ENCODE peak calls at places on chromosomes 1 and 21, in seven cellular contexts. Q, J, E, D, I, R and T are unnamed samples.

GRCh38 chr1:31335007-31335406 is 37.9 kb downstream of the FABP3 start:
- DNase-seq in E (peak), J (peak), R (peak), D (no peak), Q (peak), I (peak), T (peak)

GRCh38 chr1:180966310-180966709 is 53.6 kb downstream of the KIAA1614 start:
- DNase-seq in D (no peak), I (no peak), J (no peak), Q (no peak), R (no peak), E (no peak), T (no peak)

GRCh38 chr1:182113879-182114626 is 52.5 kb upstream of the ZNF648 start:
- DNase-seq in Q (no peak), E (no peak), D (peak), R (no peak), I (no peak), J (peak), T (no peak)

GRCh38 chr1:29322861-29323585 is 86.7 kb downstream of the PTPRU start:
- DNase-seq in E (no peak), Q (no peak), I (no peak), J (no peak), R (no peak), D (no peak), T (no peak)

GRCh38 chr1:229024528-229025119 is 246.3 kb upstream of the RAB4A start:
- DNase-seq in D (no peak), J (peak), R (no peak), Q (peak), I (peak), E (no peak), T (no peak)

GRCh38 chr1:201877877-201878339 is 10.8 kb upstream of the SHISA4 start:
- DNase-seq in E (no peak), D (peak), Q (peak), I (peak), J (peak), R (peak), T (peak)

GRCh38 chr21:37670883-37671282 is 245.4 kb downstream of the KCNJ6 start:
- DNase-seq in R (no peak), I (no peak), D (no peak), E (no peak), J (peak), Q (no peak), T (no peak)

GRCh38 chr21:38229260-38229877 is 27.4 kb upstream of the KCNJ15 start:
- DNase-seq in E (no peak), Q (no peak), I (peak), R (no peak), J (no peak), D (peak), T (no peak)

GRCh38 chr1:108646661-108647269 is 14.1 kb downstream of the HENMT1 start:
- DNase-seq in I (peak), D (no peak), E (no peak), R (no peak), J (peak), Q (no peak), T (no peak)

GRCh38 chr1:28232558-28233263 is at the start of gene DNAJC8:
- DNase-seq in E (no peak), I (peak), J (peak), D (peak), R (peak), Q (peak), T (peak)

GRCh38 chr1:99749948-99750347 is 16.5 kb downstream of the FRRS1 start:
- DNase-seq in Q (no peak), R (no peak), I (no peak), E (peak), D (no peak), J (no peak), T (no peak)

GRCh38 chr1:154772611-154773515 is 97.2 kb downstream of the KCNN3 start:
- DNase-seq in Q (no peak), D (peak), J (no peak), E (no peak), I (no peak), R (no peak), T (no peak)

DNA sequence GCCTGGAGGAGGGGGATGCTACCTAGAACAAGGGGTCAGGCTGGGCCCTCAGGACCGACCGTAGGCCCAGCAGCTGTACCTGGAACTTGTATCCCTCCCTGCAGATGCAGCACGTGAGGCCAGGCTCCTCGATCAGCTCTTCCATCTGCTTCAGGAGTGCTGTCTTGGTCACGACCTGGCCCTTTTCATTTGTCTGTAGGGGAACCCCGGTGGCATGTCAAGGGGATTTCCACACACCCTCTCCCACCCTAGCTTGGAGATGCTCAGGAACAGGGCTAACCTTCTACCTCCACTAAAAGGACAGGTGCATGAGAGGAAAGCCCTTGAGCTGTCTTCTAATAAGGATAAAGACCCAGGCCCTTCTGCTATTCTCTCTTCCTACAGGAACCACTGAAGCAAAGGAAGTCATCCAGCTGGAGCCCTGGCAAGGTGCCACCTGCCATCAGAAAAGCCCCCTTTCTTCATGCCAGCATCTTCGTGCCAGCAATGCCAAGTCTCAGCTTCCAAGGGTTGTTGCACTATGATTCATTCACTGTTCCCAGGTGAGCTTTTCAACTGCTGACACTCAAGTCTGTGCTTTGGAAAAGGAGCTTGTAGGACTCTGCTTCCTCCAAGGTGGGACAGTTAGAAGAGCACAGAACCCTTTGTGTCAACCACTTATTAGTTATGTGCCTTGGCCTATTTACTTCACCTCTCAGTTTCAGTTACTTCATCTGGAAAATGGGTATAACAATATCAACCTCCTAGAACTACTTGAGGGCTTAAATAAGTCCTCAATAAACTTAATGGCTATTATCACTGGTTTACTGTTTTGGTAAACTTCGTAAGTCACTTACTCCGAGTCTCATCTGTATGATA is 122.1 kb downstream of the UBR4 start:
- DNase-seq in R (no peak), E (peak), J (no peak), I (no peak), Q (no peak), D (no peak), T (no peak)
- TF ChIP-seq JUND in R (no peak), E (no peak), J (no peak), I (no peak), Q (no peak), D (no peak), T (no peak)

GRCh38 chr21:36422279-36423098 is 37.3 kb downstream of the CHAF1B start:
- DNase-seq in I (peak), Q (peak), J (peak), R (peak), E (no peak), D (peak), T (peak)

GRCh38 chr21:36419241-36419640 is 34.0 kb downstream of the CHAF1B start:
- DNase-seq in I (no peak), R (no peak), E (no peak), J (no peak), Q (no peak), D (no peak), T (no peak)

GRCh38 chr21:36423772-36424433 is 38.7 kb downstream of the CHAF1B start:
- DNase-seq in R (no peak), J (no peak), D (no peak), I (no peak), Q (no peak), E (no peak), T (no peak)

GRCh38 chr21:36420571-36421339 is 35.6 kb downstream of the CHAF1B start:
- DNase-seq in D (no peak), R (no peak), J (no peak), Q (no peak), I (no peak), E (no peak), T (no peak)

DNA sequence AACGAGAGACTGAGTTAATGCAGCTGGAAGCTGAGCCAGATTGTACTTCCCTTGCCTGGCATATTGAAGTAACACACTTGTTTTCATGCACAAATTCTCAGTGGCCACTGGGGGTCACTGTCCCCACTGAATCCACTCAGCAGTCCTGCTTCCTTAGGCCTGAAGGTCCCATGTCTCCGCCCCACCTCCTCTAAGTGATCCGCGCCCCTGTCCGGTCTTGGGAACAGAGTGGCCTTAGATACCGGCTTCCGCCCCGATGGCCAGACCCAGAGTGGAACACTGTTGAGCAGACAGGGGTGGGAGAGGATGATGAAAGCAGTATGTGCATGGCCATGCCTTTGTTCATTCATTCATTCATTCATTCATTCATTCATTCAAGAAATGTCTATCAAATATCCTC is 34.8 kb downstream of the CHAF1B start:
- DNase-seq in J (peak), Q (peak), D (peak), R (peak), I (peak), E (no peak), T (peak)
- TF ChIP-seq JUND in J (no peak), Q (no peak), D (no peak), R (no peak), I (peak), E (no peak), T (no peak)

DNA sequence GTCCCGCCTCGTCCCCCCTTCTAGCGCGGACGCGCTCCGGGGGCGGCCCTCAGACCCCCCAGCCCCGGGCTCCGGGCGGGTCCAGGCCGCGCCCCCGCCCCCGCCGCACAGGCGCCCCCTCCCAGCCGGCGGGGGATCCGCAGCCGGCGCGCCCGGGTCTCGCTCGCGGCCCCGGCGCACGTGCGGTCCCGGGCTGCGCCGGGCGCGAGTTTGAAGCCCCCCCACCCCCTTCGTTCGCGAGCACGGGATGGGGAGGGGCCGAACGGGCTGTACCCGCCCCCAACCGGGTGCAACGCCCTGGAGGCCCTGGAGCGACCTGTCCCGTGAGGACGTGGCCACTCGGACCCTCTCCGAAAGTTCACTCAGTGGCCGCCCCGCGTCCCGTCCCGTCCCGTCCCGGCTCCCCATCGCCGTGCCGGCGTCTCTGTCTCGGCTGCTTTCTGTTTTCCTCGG is 796 bp downstream of the PTPRF start:
- DNase-seq in R (peak), E (no peak), Q (no peak), I (no peak), J (no peak), D (peak), T (no peak)
- TF ChIP-seq JUND in R (no peak), E (no peak), Q (no peak), I (no peak), J (no peak), D (no peak), T (no peak)

DNA sequence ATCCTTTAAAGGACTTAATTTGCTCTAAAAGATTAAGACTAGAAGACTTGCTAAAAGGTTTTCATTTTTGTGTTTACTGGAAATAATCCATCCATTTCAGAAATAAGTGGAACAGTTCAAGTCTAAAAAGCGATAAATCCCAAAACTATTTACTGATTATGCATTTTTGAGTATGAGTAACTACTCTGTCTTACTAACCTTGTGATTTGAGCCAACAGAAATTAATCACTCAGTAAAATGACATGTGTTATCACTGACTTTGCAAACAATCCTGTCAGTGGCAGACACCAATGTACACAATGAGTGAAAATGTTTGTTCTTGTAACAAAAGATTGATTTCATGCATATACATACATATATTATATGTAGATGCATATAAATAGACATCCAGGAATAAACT is 218.0 kb downstream of the DENND1B start:
- DNase-seq in Q (no peak), E (no peak), D (no peak), R (no peak), J (peak), I (no peak), T (no peak)
- TF ChIP-seq JUND in Q (no peak), E (no peak), D (no peak), R (no peak), J (no peak), I (no peak), T (no peak)

GRCh38 chr1:211017066-211017691 is 116.8 kb downstream of the KCNH1 start:
- DNase-seq in I (peak), Q (no peak), R (no peak), E (no peak), D (no peak), J (peak), T (no peak)
- TF ChIP-seq JUND in I (no peak), Q (no peak), R (no peak), E (no peak), D (no peak), J (no peak), T (peak)

GRCh38 chr1:231827337-231828105 is 200.9 kb downstream of the DISC1 start:
- DNase-seq in I (no peak), R (no peak), D (no peak), E (no peak), J (peak), Q (no peak), T (no peak)

GRCh38 chr1:231829332-231829731 is 202.7 kb downstream of the DISC1 start:
- DNase-seq in E (no peak), D (no peak), J (no peak), Q (no peak), I (no peak), R (no peak), T (no peak)

GRCh38 chr1:231826566-231826965 is 200.0 kb downstream of the DISC1 start:
- DNase-seq in E (no peak), D (no peak), Q (no peak), R (no peak), I (no peak), J (no peak), T (no peak)

GRCh38 chr1:231828182-231828920 is 201.8 kb downstream of the DISC1 start:
- DNase-seq in R (no peak), E (no peak), J (peak), I (no peak), Q (peak), D (no peak), T (peak)
- TF ChIP-seq JUND in R (peak), E (no peak), J (no peak), I (no peak), Q (no peak), D (no peak), T (no peak)

DNA sequence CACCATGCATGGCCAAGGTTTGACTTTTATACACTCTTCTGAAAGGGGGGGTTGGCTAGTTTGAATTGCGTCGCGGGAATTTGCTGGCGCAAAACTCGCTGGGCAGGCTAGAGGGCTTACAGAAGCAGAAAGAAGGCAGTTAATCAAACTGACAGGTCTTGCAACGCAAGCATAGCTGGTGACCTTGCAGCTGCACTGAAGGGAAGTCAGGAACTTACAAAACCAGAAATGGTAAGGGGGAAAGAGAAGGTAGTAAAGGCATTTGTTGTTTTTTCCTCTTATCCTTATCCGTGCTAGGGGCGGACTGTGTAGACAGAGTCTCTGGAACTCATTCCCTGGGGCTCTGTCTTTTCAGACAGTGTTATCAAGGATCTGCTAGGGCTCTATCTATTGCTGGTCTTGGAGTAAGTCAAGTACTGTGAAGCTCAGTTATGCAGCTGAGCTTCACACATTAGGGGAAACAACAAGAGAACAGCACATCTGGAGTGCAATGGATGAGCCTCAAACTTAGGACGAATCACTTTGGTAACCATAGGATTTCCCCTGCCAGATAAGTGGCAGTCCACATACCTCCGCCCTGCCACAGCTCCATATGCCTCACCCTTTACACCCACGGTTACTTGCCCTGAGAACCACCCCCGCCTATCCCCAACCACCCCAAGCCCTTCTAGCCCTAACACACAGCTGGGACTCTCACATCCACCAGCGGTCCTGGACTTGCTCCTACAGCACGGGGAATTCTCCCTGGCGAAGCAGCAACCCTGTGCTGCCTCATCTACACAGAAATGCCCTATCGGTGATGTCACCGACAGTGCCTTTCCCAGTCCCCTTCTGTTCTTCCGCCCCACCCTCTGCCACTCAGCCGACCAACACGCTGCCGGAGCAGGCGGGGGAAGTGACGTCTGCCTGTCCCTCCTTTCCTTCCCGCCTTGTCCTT is 251.4 kb downstream of the FAM72C start:
- DNase-seq in E (no peak), Q (no peak), R (no peak), I (peak), J (no peak), D (peak), T (peak)
- TF ChIP-seq JUND in E (no peak), Q (no peak), R (no peak), I (peak), J (no peak), D (no peak), T (no peak)

GRCh38 chr1:8218351-8219092 is 99.4 kb upstream of the SLC45A1 start:
- DNase-seq in Q (no peak), E (no peak), D (no peak), J (no peak), I (no peak), R (no peak), T (no peak)
- TF ChIP-seq JUND in Q (no peak), E (no peak), D (no peak), J (no peak), I (peak), R (no peak), T (no peak)